ENCODE peak calls at places on chromosomes 12 and 14, in five cellular contexts. S, O, N, K and M are unnamed samples.

GRCh38 chr12:126268222-126268621 is 1203.0 kb downstream of the AACS start:
- DNase-seq in S (no peak), O (no peak), N (no peak), K (no peak), M (no peak)

GRCh38 chr12:130665753-130666152 is 50.3 kb downstream of the RIMBP2 start:
- DNase-seq in S (no peak), O (no peak), N (no peak), K (no peak), M (no peak)

GRCh38 chr14:22656945-22657711 is 13.0 kb upstream of the OR6J1 start:
- DNase-seq in S (peak), O (no peak), N (no peak), K (no peak), M (no peak)

GRCh38 chr14:56172571-56172971 is 54.4 kb downstream of the PELI2 start:
- DNase-seq in S (no peak), O (no peak), N (no peak), K (no peak), M (no peak)

GRCh38 chr12:62814243-62814642 is 120.7 kb downstream of the PPM1H start:
- DNase-seq in S (no peak), O (no peak), N (no peak), K (no peak), M (no peak)

GRCh38 chr12:29710104-29710503 is 73.6 kb downstream of the TMTC1 start:
- DNase-seq in S (no peak), O (no peak), N (no peak), K (no peak), M (no peak)

GRCh38 chr12:45669093-45669492 is 60.4 kb upstream of the ARID2 start:
- DNase-seq in S (no peak), O (peak), N (no peak), K (no peak), M (peak)

GRCh38 chr14:26595922-26596721 is 1.7 kb downstream of the NOVA1 start:
- DNase-seq in S (no peak), O (no peak), N (no peak), K (no peak), M (no peak)

GRCh38 chr14:88919502-88919901 is 95.1 kb downstream of the TTC8 start:
- DNase-seq in S (no peak), O (no peak), N (no peak), K (no peak), M (no peak)

GRCh38 chr12:11701398-11701797 is 51.9 kb downstream of the ETV6 start:
- DNase-seq in S (no peak), O (no peak), N (no peak), K (no peak), M (no peak)

GRCh38 chr14:55327179-55327578 is 56.0 kb downstream of the FBXO34 start:
- DNase-seq in S (no peak), O (no peak), N (no peak), K (no peak), M (peak)

GRCh38 chr14:91337699-91338335 is 79.8 kb downstream of the CCDC88C start:
- DNase-seq in S (no peak), O (no peak), N (no peak), K (no peak), M (no peak)

GRCh38 chr12:113129664-113130456 is 5.7 kb downstream of the RASAL1 start:
- DNase-seq in S (no peak), O (no peak), N (no peak), K (no peak), M (no peak)

GRCh38 chr12:124927325-124928094 is 13.1 kb upstream of the UBC start:
- DNase-seq in S (peak), O (peak), N (peak), K (peak), M (peak)

GRCh38 chr14:68634346-68634745 is 158.5 kb downstream of the ZFP36L1 start:
- DNase-seq in S (peak), O (no peak), N (no peak), K (no peak), M (no peak)

GRCh38 chr14:44961151-44961729 is 507 bp downstream of the KLHL28 start:
- DNase-seq in S (peak), O (peak), N (no peak), K (peak), M (peak)

GRCh38 chr14:24310666-24311604 is at the start of gene LTB4R:
- DNase-seq in S (no peak), O (peak), N (no peak), K (peak), M (peak)

GRCh38 chr14:22556021-22556989 is 32.7 kb downstream of the DAD1 start:
- DNase-seq in S (no peak), O (peak), N (peak), K (peak), M (peak)

GRCh38 chr14:43476822-43477221 is 1030.3 kb downstream of the FSCB start:
- DNase-seq in S (no peak), O (no peak), N (no peak), K (no peak), M (no peak)

GRCh38 chr12:95259368-95259767 is 41.8 kb downstream of the VEZT start:
- DNase-seq in S (no peak), O (no peak), N (no peak), K (no peak), M (no peak)